ENCODE peak calls at places on chromosomes 4 and X, in eight cellular contexts. B is IMR-90; C is AG10803; Z is CD8-positive, alpha-beta T cell; A is AG09309; P is foreskin fibroblast; V is fibroblast of lung; X is nephron progenitor cell. I is an unnamed sample.

GRCh38 chrX:150934453-150934852 is 36.0 kb upstream of the CD99L2 start:
- DNase-seq in B (peak), C (peak), Z (no peak), A (peak), P (peak), V (peak), X (no peak), I (no peak)

GRCh38 chr4:5051692-5052423 is 578 bp downstream of the STK32B start:
- DNase-seq in B (peak), C (peak), Z (no peak), A (no peak), P (no peak), V (no peak), X (no peak), I (no peak)

GRCh38 chrX:41110801-41111625 is 25.8 kb downstream of the USP9X start:
- DNase-seq in B (peak), C (no peak), Z (no peak), A (no peak), P (no peak), V (no peak), X (no peak), I (no peak)

GRCh38 chrX:17590892-17591740 is 146.2 kb upstream of the SCML1 start:
- DNase-seq in B (peak), C (peak), Z (peak), A (peak), P (peak), V (peak), X (peak), I (peak)

GRCh38 chr4:103052145-103052544 is 24.4 kb downstream of the SLC9B2 start:
- DNase-seq in B (no peak), C (no peak), Z (no peak), A (no peak), P (no peak), V (no peak), X (no peak), I (no peak)

GRCh38 chr4:7722716-7723115 is 216.9 kb downstream of the AFAP1 start:
- DNase-seq in B (no peak), C (peak), Z (no peak), A (no peak), P (no peak), V (no peak), X (no peak), I (no peak)

GRCh38 chr4:125389713-125390112 is 75.0 kb downstream of the FAT4 start:
- DNase-seq in B (peak), C (peak), Z (no peak), A (peak), P (peak), V (peak), X (no peak), I (peak)

GRCh38 chr4:6885953-6886557 is 23.6 kb upstream of the TBC1D14 start:
- DNase-seq in B (peak), C (peak), Z (no peak), A (peak), P (peak), V (peak), X (no peak), I (no peak)

GRCh38 chr4:97912151-97912550 is 231.1 kb downstream of the STPG2 start:
- DNase-seq in B (no peak), C (no peak), Z (no peak), A (no peak), P (no peak), V (no peak), X (no peak), I (no peak)

GRCh38 chr4:80423553-80424224 is 88.2 kb downstream of the CFAP299 start:
- DNase-seq in B (peak), C (peak), Z (no peak), A (no peak), P (no peak), V (no peak), X (no peak), I (no peak)

GRCh38 chrX:48942895-48943294 is 14.5 kb downstream of the OTUD5 start:
- DNase-seq in B (no peak), C (no peak), Z (no peak), A (no peak), P (no peak), V (no peak), X (no peak), I (no peak)

GRCh38 chr4:102247041-102247440 is 98.2 kb downstream of the SLC39A8 start:
- DNase-seq in B (no peak), C (no peak), Z (no peak), A (no peak), P (no peak), V (no peak), X (no peak), I (no peak)

GRCh38 chrX:123860983-123861382 is 1.1 kb downstream of the XIAP start:
- DNase-seq in B (peak), C (no peak), Z (no peak), A (no peak), P (no peak), V (peak), X (no peak), I (no peak)

DNA sequence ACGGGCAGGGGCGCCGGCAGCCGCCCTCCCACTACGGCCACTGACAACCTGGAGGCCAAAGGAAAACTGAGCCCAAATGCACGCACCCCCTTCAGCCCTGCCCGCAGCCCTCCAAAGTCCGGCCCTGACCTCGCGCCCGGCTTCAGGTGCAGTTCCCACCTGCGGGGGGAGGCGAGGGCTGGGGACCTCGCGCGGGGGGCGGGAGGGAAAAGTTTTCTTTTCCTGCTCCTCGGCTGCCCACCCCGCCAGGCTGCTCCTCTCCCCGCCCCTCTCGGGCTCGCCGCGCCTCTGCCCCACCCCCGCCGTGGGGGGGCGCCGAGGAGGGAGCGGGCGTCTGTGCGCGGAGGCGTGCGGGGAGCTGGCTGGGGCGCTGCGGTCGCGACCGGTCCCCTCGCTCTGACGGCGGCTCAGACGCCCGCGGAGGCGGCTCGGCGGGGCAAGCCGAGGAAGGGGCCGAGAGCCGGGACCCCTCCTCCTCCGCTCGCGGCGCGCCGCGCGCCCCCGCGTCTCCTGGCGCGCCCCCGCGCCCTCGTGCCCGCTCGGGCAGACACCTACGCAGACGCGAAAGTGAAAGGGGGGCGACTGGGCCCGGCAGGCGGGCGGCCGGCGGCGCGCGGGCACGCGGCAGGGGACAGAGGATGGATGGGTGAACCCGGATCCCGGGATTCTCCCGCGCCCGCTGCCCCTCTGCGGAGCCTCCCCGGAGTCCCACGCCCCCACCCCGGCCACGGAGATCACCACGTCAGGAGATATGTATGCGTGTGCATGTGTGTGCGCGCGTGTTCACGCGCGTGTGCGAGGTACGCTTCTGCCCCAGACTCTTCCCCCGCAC is 3.1 kb upstream of the NR3C2 start:
- DNase-seq in B (no peak), C (no peak), Z (peak), A (no peak), P (no peak), V (no peak), X (peak), I (no peak)
- TF ChIP-seq CTCF in B (no peak), C (no peak), Z (no peak), A (no peak), P (no peak), V (no peak), X (no peak), I (no peak)

DNA sequence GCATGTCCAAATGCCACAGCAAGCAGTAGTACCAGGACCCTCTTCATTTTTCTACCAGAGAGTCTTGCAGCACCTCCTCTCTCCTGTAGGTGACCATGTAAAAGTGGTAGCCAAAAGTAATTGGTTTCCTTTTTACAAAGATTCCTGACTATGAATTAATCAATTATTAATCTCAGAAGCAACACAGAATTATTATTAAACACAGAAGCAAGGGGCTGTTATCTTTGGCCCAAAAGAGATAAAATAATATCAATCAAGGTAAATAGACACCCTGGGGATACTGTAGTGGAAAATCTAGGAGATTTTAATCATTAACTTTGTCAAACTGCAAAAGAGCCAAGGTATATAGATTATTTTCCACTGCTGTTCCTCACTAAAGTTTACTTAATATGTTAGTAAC is at the start of gene GC:
- DNase-seq in B (no peak), C (no peak), Z (no peak), A (no peak), P (no peak), V (no peak), X (no peak), I (no peak)
- TF ChIP-seq CTCF in B (no peak), C (no peak), Z (no peak), A (no peak), P (no peak), V (no peak), X (no peak), I (no peak)

GRCh38 chr4:188246488-188246887 is 107.2 kb downstream of the TRIML1 start:
- DNase-seq in B (peak), C (no peak), Z (no peak), A (no peak), P (no peak), V (peak), X (no peak), I (no peak)
- TF ChIP-seq CTCF in B (peak), C (no peak), Z (no peak), A (peak), P (no peak), V (no peak), X (no peak), I (no peak)

GRCh38 chr4:181661090-181661489 is 582.1 kb upstream of the TENM3 start:
- DNase-seq in B (peak), C (peak), Z (no peak), A (peak), P (no peak), V (peak), X (no peak), I (no peak)

GRCh38 chr4:181659202-181659601 is 584.0 kb upstream of the TENM3 start:
- DNase-seq in B (no peak), C (peak), Z (no peak), A (no peak), P (no peak), V (peak), X (no peak), I (no peak)

GRCh38 chr4:181656748-181657147 is 586.5 kb upstream of the TENM3 start:
- DNase-seq in B (no peak), C (no peak), Z (no peak), A (no peak), P (no peak), V (no peak), X (no peak), I (no peak)

GRCh38 chr4:181662383-181662782 is 580.8 kb upstream of the TENM3 start:
- DNase-seq in B (peak), C (peak), Z (no peak), A (no peak), P (peak), V (peak), X (no peak), I (no peak)
- TF ChIP-seq CTCF in B (no peak), C (no peak), Z (no peak), A (no peak), P (no peak), V (no peak), X (no peak), I (no peak)

DNA sequence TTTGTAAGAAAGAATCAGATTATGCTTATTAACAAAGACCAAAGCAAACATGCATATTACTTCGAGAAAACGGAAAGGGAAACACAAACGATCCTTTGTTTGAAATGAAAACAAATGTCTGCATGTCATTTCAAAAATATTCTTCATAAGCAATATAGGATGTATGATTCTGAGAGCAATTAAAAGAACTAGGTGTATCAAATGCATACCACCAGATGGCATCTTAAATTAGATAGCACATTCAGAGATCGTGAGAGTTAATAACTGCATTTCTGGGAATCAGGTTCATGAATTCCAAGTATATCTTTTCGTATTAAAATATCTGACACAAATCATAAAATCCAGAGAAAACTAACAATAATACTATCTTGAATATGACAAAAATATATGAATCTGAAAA is 159.5 kb downstream of the PPP3CA start:
- DNase-seq in B (no peak), C (no peak), Z (no peak), A (no peak), P (no peak), V (peak), X (no peak), I (no peak)
- TF ChIP-seq CTCF in B (no peak), C (peak), Z (peak), A (no peak), P (no peak), V (no peak), X (no peak), I (no peak)

GRCh38 chrX:14697453-14697852 is 168.1 kb downstream of the GLRA2 start:
- DNase-seq in B (no peak), C (no peak), Z (peak), A (no peak), P (no peak), V (peak), X (peak), I (no peak)
- TF ChIP-seq CTCF in B (peak), C (peak), Z (peak), A (peak), P (peak), V (peak), X (peak), I (peak)

DNA sequence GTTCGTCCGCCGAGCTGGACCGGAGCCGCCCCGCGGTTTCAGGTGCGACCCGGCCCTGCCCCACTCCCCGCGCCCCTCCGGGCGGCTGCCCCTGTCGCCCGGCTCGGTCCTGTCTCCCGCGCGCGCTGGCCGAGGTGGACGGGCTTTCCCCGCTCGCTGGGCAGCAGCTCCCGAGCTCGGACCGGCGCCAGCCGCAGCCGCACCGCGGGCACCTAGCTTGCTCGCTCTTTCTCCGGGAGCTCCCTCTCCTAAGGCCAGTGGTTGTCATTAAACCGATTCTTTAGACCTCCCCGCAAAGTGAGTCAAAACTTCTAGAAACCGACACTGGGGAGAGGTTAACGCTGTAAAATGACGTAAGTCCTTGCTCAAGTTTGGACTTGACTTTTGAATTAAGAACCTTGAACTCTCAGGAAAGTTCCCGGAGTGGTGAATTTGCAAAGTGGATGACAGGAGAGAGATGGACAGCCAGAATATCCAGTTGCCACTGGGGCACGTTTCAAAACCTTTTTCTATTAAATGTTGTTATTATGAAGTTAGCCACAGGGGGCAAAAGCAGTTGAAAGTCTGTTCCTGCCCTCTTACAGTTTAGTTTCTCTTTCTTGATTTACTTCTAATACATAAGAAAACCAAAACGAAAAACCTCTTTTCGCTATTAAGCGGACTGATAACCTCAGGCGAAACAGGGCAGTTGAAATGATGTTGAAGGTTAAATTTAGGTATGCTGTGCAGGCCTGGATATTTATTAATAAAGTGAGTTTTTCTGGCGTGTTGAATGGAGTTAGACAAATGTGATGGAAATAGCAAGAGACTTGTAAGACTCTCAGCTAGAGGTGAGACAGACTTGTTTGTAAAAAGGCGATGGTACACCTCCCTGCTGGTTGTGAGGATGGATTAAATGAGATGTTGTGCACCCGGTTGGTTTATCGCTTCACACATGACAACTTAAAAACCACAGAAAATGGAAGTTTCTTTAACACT is 846 bp downstream of the PI4K2B start:
- DNase-seq in B (peak), C (peak), Z (peak), A (peak), P (peak), V (peak), X (peak), I (peak)
- TF ChIP-seq CTCF in B (peak), C (peak), Z (peak), A (peak), P (peak), V (peak), X (peak), I (peak)